ENCODE peak calls at places on chromosome 12, in seven cellular contexts. One of them, this sample, is unnamed.

GRCh38 chr12:1918081-1918874 is at the start of gene CACNA2D4:
- DNase-seq in A549: no peak
- DNase-seq in Jurkat, Clone E6-1: no peak
- DNase-seq in skeletal muscle cell: no peak
- DNase-seq in sciatic nerve: peak; percentile 47
- DNase-seq in stimulated activated CD4-positive, alpha-beta T cell treated with anti-CD3 and anti-CD28 coated beads, Interleukin-2, amount 100 ng/mL, for 48 hours: no peak
- DNase-seq in testis: peak; percentile 13
- DNase-seq in this sample: no peak

GRCh38 chr12:23431006-23431405 is 518.5 kb downstream of the SOX5 start:
- DNase-seq in A549: no peak
- DNase-seq in Jurkat, Clone E6-1: no peak
- DNase-seq in skeletal muscle cell: no peak
- DNase-seq in sciatic nerve: no peak
- DNase-seq in stimulated activated CD4-positive, alpha-beta T cell treated with anti-CD3 and anti-CD28 coated beads, Interleukin-2, amount 100 ng/mL, for 48 hours: no peak
- DNase-seq in testis: no peak
- DNase-seq in this sample: no peak

GRCh38 chr12:113196582-113196981 is 11.1 kb downstream of the RITA1 start:
- DNase-seq in A549: no peak
- DNase-seq in Jurkat, Clone E6-1: no peak
- DNase-seq in skeletal muscle cell: no peak
- DNase-seq in sciatic nerve: no peak
- DNase-seq in stimulated activated CD4-positive, alpha-beta T cell treated with anti-CD3 and anti-CD28 coated beads, Interleukin-2, amount 100 ng/mL, for 48 hours: no peak
- DNase-seq in testis: no peak
- DNase-seq in this sample: no peak

GRCh38 chr12:2337031-2338010 is 284.5 kb downstream of the CACNA1C start:
- DNase-seq in A549: no peak
- DNase-seq in Jurkat, Clone E6-1: no peak
- DNase-seq in skeletal muscle cell: no peak
- DNase-seq in sciatic nerve: no peak
- DNase-seq in stimulated activated CD4-positive, alpha-beta T cell treated with anti-CD3 and anti-CD28 coated beads, Interleukin-2, amount 100 ng/mL, for 48 hours: no peak
- DNase-seq in testis: no peak
- DNase-seq in this sample: no peak

GRCh38 chr12:108029081-108029790 is 99.9 kb upstream of the WSCD2 start:
- DNase-seq in A549: no peak
- DNase-seq in Jurkat, Clone E6-1: no peak
- DNase-seq in skeletal muscle cell: no peak
- DNase-seq in sciatic nerve: no peak
- DNase-seq in stimulated activated CD4-positive, alpha-beta T cell treated with anti-CD3 and anti-CD28 coated beads, Interleukin-2, amount 100 ng/mL, for 48 hours: no peak
- DNase-seq in testis: no peak
- DNase-seq in this sample: no peak

GRCh38 chr12:47819902-47820630 is at the start of gene HDAC7:
- DNase-seq in A549: peak; percentile 90
- DNase-seq in Jurkat, Clone E6-1: peak; percentile 68
- DNase-seq in skeletal muscle cell: peak; percentile 60
- DNase-seq in sciatic nerve: peak; percentile 91
- DNase-seq in stimulated activated CD4-positive, alpha-beta T cell treated with anti-CD3 and anti-CD28 coated beads, Interleukin-2, amount 100 ng/mL, for 48 hours: peak; percentile 60
- DNase-seq in testis: peak; percentile 89
- DNase-seq in this sample: no peak

GRCh38 chr12:130018614-130019013 is 114.8 kb upstream of the TMEM132D start:
- DNase-seq in A549: no peak
- DNase-seq in Jurkat, Clone E6-1: no peak
- DNase-seq in skeletal muscle cell: no peak
- DNase-seq in sciatic nerve: peak; percentile 21
- DNase-seq in stimulated activated CD4-positive, alpha-beta T cell treated with anti-CD3 and anti-CD28 coated beads, Interleukin-2, amount 100 ng/mL, for 48 hours: no peak
- DNase-seq in testis: no peak
- DNase-seq in this sample: no peak

GRCh38 chr12:120726961-120727360 is 1.3 kb downstream of the ACADS start:
- DNase-seq in A549: no peak
- DNase-seq in Jurkat, Clone E6-1: no peak
- DNase-seq in skeletal muscle cell: no peak
- DNase-seq in sciatic nerve: no peak
- DNase-seq in stimulated activated CD4-positive, alpha-beta T cell treated with anti-CD3 and anti-CD28 coated beads, Interleukin-2, amount 100 ng/mL, for 48 hours: no peak
- DNase-seq in testis: no peak
- DNase-seq in this sample: no peak

GRCh38 chr12:10395390-10395998 is 5.7 kb upstream of the KLRK1 start:
- DNase-seq in A549: peak; percentile 38
- DNase-seq in Jurkat, Clone E6-1: no peak
- DNase-seq in skeletal muscle cell: peak; percentile 41
- DNase-seq in sciatic nerve: no peak
- DNase-seq in stimulated activated CD4-positive, alpha-beta T cell treated with anti-CD3 and anti-CD28 coated beads, Interleukin-2, amount 100 ng/mL, for 48 hours: no peak
- DNase-seq in testis: no peak
- DNase-seq in this sample: peak; percentile 77

GRCh38 chr12:108602961-108603704 is 5.2 kb upstream of the TMEM119 start:
- DNase-seq in A549: no peak
- DNase-seq in Jurkat, Clone E6-1: no peak
- DNase-seq in skeletal muscle cell: no peak
- DNase-seq in sciatic nerve: no peak
- DNase-seq in stimulated activated CD4-positive, alpha-beta T cell treated with anti-CD3 and anti-CD28 coated beads, Interleukin-2, amount 100 ng/mL, for 48 hours: no peak
- DNase-seq in testis: no peak
- DNase-seq in this sample: no peak

GRCh38 chr12:89709994-89710872 is 1.6 kb upstream of the ATP2B1 start:
- DNase-seq in A549: peak; percentile 31
- DNase-seq in Jurkat, Clone E6-1: no peak
- DNase-seq in skeletal muscle cell: no peak
- DNase-seq in sciatic nerve: peak; percentile 85
- DNase-seq in stimulated activated CD4-positive, alpha-beta T cell treated with anti-CD3 and anti-CD28 coated beads, Interleukin-2, amount 100 ng/mL, for 48 hours: peak; percentile 12
- DNase-seq in testis: peak; percentile 63
- DNase-seq in this sample: no peak

GRCh38 chr12:1741154-1741949 is 50.5 kb downstream of the ADIPOR2 start:
- DNase-seq in A549: no peak
- DNase-seq in Jurkat, Clone E6-1: no peak
- DNase-seq in skeletal muscle cell: no peak
- DNase-seq in sciatic nerve: no peak
- DNase-seq in stimulated activated CD4-positive, alpha-beta T cell treated with anti-CD3 and anti-CD28 coated beads, Interleukin-2, amount 100 ng/mL, for 48 hours: no peak
- DNase-seq in testis: no peak
- DNase-seq in this sample: no peak

GRCh38 chr12:49624919-49625577 is 1.7 kb downstream of the PRPF40B start:
- DNase-seq in A549: peak; percentile 31
- DNase-seq in Jurkat, Clone E6-1: no peak
- DNase-seq in skeletal muscle cell: no peak
- DNase-seq in sciatic nerve: no peak
- DNase-seq in stimulated activated CD4-positive, alpha-beta T cell treated with anti-CD3 and anti-CD28 coated beads, Interleukin-2, amount 100 ng/mL, for 48 hours: no peak
- DNase-seq in testis: no peak
- DNase-seq in this sample: no peak

GRCh38 chr12:2940564-2940963 is 18.6 kb upstream of the TEAD4 start:
- DNase-seq in A549: no peak
- DNase-seq in Jurkat, Clone E6-1: no peak
- DNase-seq in skeletal muscle cell: no peak
- DNase-seq in sciatic nerve: no peak
- DNase-seq in stimulated activated CD4-positive, alpha-beta T cell treated with anti-CD3 and anti-CD28 coated beads, Interleukin-2, amount 100 ng/mL, for 48 hours: no peak
- DNase-seq in testis: no peak
- DNase-seq in this sample: no peak

GRCh38 chr12:121796855-121797751 is 3.6 kb upstream of the RHOF start:
- DNase-seq in A549: peak; percentile 90
- DNase-seq in Jurkat, Clone E6-1: no peak
- DNase-seq in skeletal muscle cell: no peak
- DNase-seq in sciatic nerve: peak; percentile 92
- DNase-seq in stimulated activated CD4-positive, alpha-beta T cell treated with anti-CD3 and anti-CD28 coated beads, Interleukin-2, amount 100 ng/mL, for 48 hours: no peak
- DNase-seq in testis: peak; percentile 96
- DNase-seq in this sample: no peak

GRCh38 chr12:69972136-69972535 is 147.1 kb downstream of the MYRFL start:
- DNase-seq in A549: no peak
- DNase-seq in Jurkat, Clone E6-1: no peak
- DNase-seq in skeletal muscle cell: no peak
- DNase-seq in sciatic nerve: no peak
- DNase-seq in stimulated activated CD4-positive, alpha-beta T cell treated with anti-CD3 and anti-CD28 coated beads, Interleukin-2, amount 100 ng/mL, for 48 hours: no peak
- DNase-seq in testis: no peak
- DNase-seq in this sample: peak; percentile 83

GRCh38 chr12:91037301-91037700 is 20.5 kb downstream of the KERA start:
- DNase-seq in A549: no peak
- DNase-seq in Jurkat, Clone E6-1: no peak
- DNase-seq in skeletal muscle cell: no peak
- DNase-seq in sciatic nerve: no peak
- DNase-seq in stimulated activated CD4-positive, alpha-beta T cell treated with anti-CD3 and anti-CD28 coated beads, Interleukin-2, amount 100 ng/mL, for 48 hours: no peak
- DNase-seq in testis: no peak
- DNase-seq in this sample: no peak

GRCh38 chr12:132393245-132393795 is 63.9 kb upstream of the GALNT9 start:
- DNase-seq in A549: peak; percentile 95
- DNase-seq in Jurkat, Clone E6-1: no peak
- DNase-seq in skeletal muscle cell: no peak
- DNase-seq in sciatic nerve: peak; percentile 31
- DNase-seq in stimulated activated CD4-positive, alpha-beta T cell treated with anti-CD3 and anti-CD28 coated beads, Interleukin-2, amount 100 ng/mL, for 48 hours: no peak
- DNase-seq in testis: no peak
- DNase-seq in this sample: no peak

GRCh38 chr12:29725587-29726320 is 58.0 kb downstream of the TMTC1 start:
- DNase-seq in A549: no peak
- DNase-seq in Jurkat, Clone E6-1: no peak
- DNase-seq in skeletal muscle cell: peak; percentile 97
- DNase-seq in sciatic nerve: peak; percentile 66
- DNase-seq in stimulated activated CD4-positive, alpha-beta T cell treated with anti-CD3 and anti-CD28 coated beads, Interleukin-2, amount 100 ng/mL, for 48 hours: no peak
- DNase-seq in testis: peak; percentile 62
- DNase-seq in this sample: no peak

GRCh38 chr12:82797480-82797879 is 110.8 kb downstream of the TMTC2 start:
- DNase-seq in A549: no peak
- DNase-seq in Jurkat, Clone E6-1: no peak
- DNase-seq in skeletal muscle cell: no peak
- DNase-seq in sciatic nerve: no peak
- DNase-seq in stimulated activated CD4-positive, alpha-beta T cell treated with anti-CD3 and anti-CD28 coated beads, Interleukin-2, amount 100 ng/mL, for 48 hours: no peak
- DNase-seq in testis: no peak
- DNase-seq in this sample: no peak

GRCh38 chr12:4909397-4909733 is 340 bp upstream of the KCNA1 start:
- DNase-seq in A549: no peak
- DNase-seq in Jurkat, Clone E6-1: no peak
- DNase-seq in skeletal muscle cell: no peak
- DNase-seq in sciatic nerve: peak; percentile 59
- DNase-seq in stimulated activated CD4-positive, alpha-beta T cell treated with anti-CD3 and anti-CD28 coated beads, Interleukin-2, amount 100 ng/mL, for 48 hours: no peak
- DNase-seq in testis: no peak
- DNase-seq in this sample: no peak

GRCh38 chr12:79409562-79409961 is 281.2 kb downstream of the PAWR start:
- DNase-seq in A549: no peak
- DNase-seq in Jurkat, Clone E6-1: no peak
- DNase-seq in skeletal muscle cell: peak; percentile 60
- DNase-seq in sciatic nerve: no peak
- DNase-seq in stimulated activated CD4-positive, alpha-beta T cell treated with anti-CD3 and anti-CD28 coated beads, Interleukin-2, amount 100 ng/mL, for 48 hours: no peak
- DNase-seq in testis: peak; percentile 22
- DNase-seq in this sample: no peak

GRCh38 chr12:78402366-78403134 is 462.0 kb upstream of the SYT1 start:
- DNase-seq in A549: no peak
- DNase-seq in Jurkat, Clone E6-1: no peak
- DNase-seq in skeletal muscle cell: no peak
- DNase-seq in sciatic nerve: no peak
- DNase-seq in stimulated activated CD4-positive, alpha-beta T cell treated with anti-CD3 and anti-CD28 coated beads, Interleukin-2, amount 100 ng/mL, for 48 hours: no peak
- DNase-seq in testis: no peak
- DNase-seq in this sample: no peak

GRCh38 chr12:112839386-112839972 is 47.9 kb downstream of the RPH3A start:
- DNase-seq in A549: peak; percentile 72
- DNase-seq in Jurkat, Clone E6-1: no peak
- DNase-seq in skeletal muscle cell: peak; percentile 63
- DNase-seq in sciatic nerve: no peak
- DNase-seq in stimulated activated CD4-positive, alpha-beta T cell treated with anti-CD3 and anti-CD28 coated beads, Interleukin-2, amount 100 ng/mL, for 48 hours: no peak
- DNase-seq in testis: no peak
- DNase-seq in this sample: peak; percentile 93

GRCh38 chr12:32569256-32569655 is 109.8 kb upstream of the DNM1L start:
- DNase-seq in A549: no peak
- DNase-seq in Jurkat, Clone E6-1: no peak
- DNase-seq in skeletal muscle cell: no peak
- DNase-seq in sciatic nerve: no peak
- DNase-seq in stimulated activated CD4-positive, alpha-beta T cell treated with anti-CD3 and anti-CD28 coated beads, Interleukin-2, amount 100 ng/mL, for 48 hours: no peak
- DNase-seq in testis: no peak
- DNase-seq in this sample: no peak

GRCh38 chr12:52181757-52182156 is 10.1 kb downstream of the KRT80 start:
- DNase-seq in A549: no peak
- DNase-seq in Jurkat, Clone E6-1: no peak
- DNase-seq in skeletal muscle cell: no peak
- DNase-seq in sciatic nerve: no peak
- DNase-seq in stimulated activated CD4-positive, alpha-beta T cell treated with anti-CD3 and anti-CD28 coated beads, Interleukin-2, amount 100 ng/mL, for 48 hours: no peak
- DNase-seq in testis: no peak
- DNase-seq in this sample: no peak

GRCh38 chr12:31363826-31364225 is 37.9 kb upstream of the SINHCAF start:
- DNase-seq in A549: no peak
- DNase-seq in Jurkat, Clone E6-1: no peak
- DNase-seq in skeletal muscle cell: no peak
- DNase-seq in sciatic nerve: no peak
- DNase-seq in stimulated activated CD4-positive, alpha-beta T cell treated with anti-CD3 and anti-CD28 coated beads, Interleukin-2, amount 100 ng/mL, for 48 hours: no peak
- DNase-seq in testis: no peak
- DNase-seq in this sample: no peak

GRCh38 chr12:45660330-45660729 is 69.2 kb upstream of the ARID2 start:
- DNase-seq in A549: no peak
- DNase-seq in Jurkat, Clone E6-1: no peak
- DNase-seq in skeletal muscle cell: no peak
- DNase-seq in sciatic nerve: no peak
- DNase-seq in stimulated activated CD4-positive, alpha-beta T cell treated with anti-CD3 and anti-CD28 coated beads, Interleukin-2, amount 100 ng/mL, for 48 hours: no peak
- DNase-seq in testis: no peak
- DNase-seq in this sample: no peak